ENCODE peak calls at places on chromosomes 12 and 14, in seven cellular contexts. X, T, J, E, O, M and Q are unnamed samples.

GRCh38 chr12:90896164-90896563 is 58.8 kb downstream of the CCER1 start:
- DNase-seq in X (no peak), T (no peak), J (no peak), E (no peak), O (no peak), M (no peak), Q (no peak)

GRCh38 chr14:24312736-24313507 is 1.6 kb downstream of the LTB4R start:
- DNase-seq in X (no peak), T (no peak), J (peak), E (peak), O (no peak), M (peak), Q (peak)

GRCh38 chr14:66143387-66144112 is 342.6 kb upstream of the CCDC196 start:
- DNase-seq in X (no peak), T (no peak), J (no peak), E (no peak), O (no peak), M (no peak), Q (no peak)

GRCh38 chr12:15273896-15274295 is 48.4 kb upstream of the PTPRO start:
- DNase-seq in X (no peak), T (no peak), J (peak), E (no peak), O (no peak), M (no peak), Q (no peak)

GRCh38 chr14:103472939-103473338 is 49.7 kb downstream of the CKB start:
- DNase-seq in X (no peak), T (no peak), J (no peak), E (no peak), O (no peak), M (no peak), Q (no peak)

GRCh38 chr12:49059385-49060232 is 985 bp downstream of the KMT2D start:
- DNase-seq in X (no peak), T (no peak), J (no peak), E (no peak), O (no peak), M (peak), Q (no peak)

GRCh38 chr12:20317554-20317953 is 50.8 kb upstream of the PDE3A start:
- DNase-seq in X (no peak), T (no peak), J (no peak), E (no peak), O (no peak), M (no peak), Q (no peak)

GRCh38 chr12:114092981-114093380 is 126.9 kb upstream of the RBM19 start:
- DNase-seq in X (no peak), T (no peak), J (no peak), E (no peak), O (no peak), M (no peak), Q (no peak)

GRCh38 chr14:94748667-94749347 is 21.1 kb downstream of the GSC start:
- DNase-seq in X (no peak), T (no peak), J (no peak), E (no peak), O (no peak), M (peak), Q (peak)

GRCh38 chr12:18696971-18697602 is 40.7 kb downstream of the PLCZ1 start:
- DNase-seq in X (no peak), T (no peak), J (no peak), E (no peak), O (no peak), M (no peak), Q (no peak)

GRCh38 chr12:58850826-58851225 is 69.5 kb downstream of the LRIG3 start:
- DNase-seq in X (no peak), T (no peak), J (no peak), E (no peak), O (no peak), M (no peak), Q (no peak)

GRCh38 chr12:107362960-107363359 is 269.6 kb upstream of the CRY1 start:
- DNase-seq in X (no peak), T (no peak), J (no peak), E (no peak), O (no peak), M (no peak), Q (no peak)

GRCh38 chr12:115466076-115466475 is 782.1 kb upstream of the TBX3 start:
- DNase-seq in X (no peak), T (no peak), J (no peak), E (no peak), O (no peak), M (no peak), Q (no peak)

GRCh38 chr12:97899529-97899928 is 436.9 kb downstream of the RMST start:
- DNase-seq in X (no peak), T (no peak), J (no peak), E (no peak), O (no peak), M (no peak), Q (no peak)

GRCh38 chr14:81341405-81342180 is 58.5 kb downstream of the STON2 start:
- DNase-seq in X (no peak), T (no peak), J (no peak), E (no peak), O (no peak), M (no peak), Q (no peak)

GRCh38 chr12:112705037-112705632 is 86.4 kb upstream of the RPH3A start:
- DNase-seq in X (no peak), T (no peak), J (no peak), E (no peak), O (no peak), M (no peak), Q (no peak)

GRCh38 chr12:118319627-118320026 is 53.1 kb downstream of the TAOK3 start:
- DNase-seq in X (no peak), T (no peak), J (no peak), E (no peak), O (no peak), M (no peak), Q (no peak)

GRCh38 chr12:122873540-122873939 is 22.4 kb downstream of the VPS37B start:
- DNase-seq in X (no peak), T (no peak), J (no peak), E (no peak), O (no peak), M (no peak), Q (no peak)

GRCh38 chr14:49770212-49770817 is 2.4 kb downstream of the KLHDC2 start:
- DNase-seq in X (no peak), T (no peak), J (no peak), E (no peak), O (no peak), M (no peak), Q (no peak)

GRCh38 chr12:112837629-112838191 is 46.2 kb downstream of the RPH3A start:
- DNase-seq in X (no peak), T (no peak), J (no peak), E (no peak), O (no peak), M (no peak), Q (no peak)

GRCh38 chr12:23628836-23629235 is 320.6 kb downstream of the SOX5 start:
- DNase-seq in X (no peak), T (no peak), J (no peak), E (no peak), O (no peak), M (no peak), Q (no peak)

GRCh38 chr14:102805454-102805891 is 28.2 kb downstream of the TRAF3 start:
- DNase-seq in X (no peak), T (no peak), J (peak), E (no peak), O (no peak), M (peak), Q (no peak)

GRCh38 chr14:22291406-22291805 is 297.6 kb downstream of the DAD1 start:
- DNase-seq in X (no peak), T (no peak), J (no peak), E (no peak), O (no peak), M (no peak), Q (no peak)

GRCh38 chr14:55477680-55478079 is 37.3 kb upstream of the TBPL2 start:
- DNase-seq in X (no peak), T (no peak), J (no peak), E (peak), O (no peak), M (no peak), Q (no peak)

GRCh38 chr12:13970803-13971202 is 10.6 kb downstream of the GRIN2B start:
- DNase-seq in X (no peak), T (no peak), J (no peak), E (no peak), O (no peak), M (no peak), Q (no peak)

GRCh38 chr14:55938249-55938791 is 179.9 kb upstream of the PELI2 start:
- DNase-seq in X (peak), T (no peak), J (peak), E (peak), O (no peak), M (no peak), Q (no peak)

GRCh38 chr14:62329427-62329826 is 567.2 kb downstream of the SNAPC1 start:
- DNase-seq in X (no peak), T (no peak), J (no peak), E (no peak), O (no peak), M (no peak), Q (no peak)

GRCh38 chr12:50243507-50243906 is 39.8 kb downstream of the LIMA1 start:
- DNase-seq in X (no peak), T (no peak), J (no peak), E (no peak), O (no peak), M (no peak), Q (no peak)

GRCh38 chr14:85366226-85366625 is 163.7 kb upstream of the FLRT2 start:
- DNase-seq in X (no peak), T (no peak), J (no peak), E (no peak), O (no peak), M (no peak), Q (no peak)

GRCh38 chr12:132637811-132638210 is 19.2 kb downstream of the P2RX2 start:
- DNase-seq in X (no peak), T (no peak), J (no peak), E (no peak), O (no peak), M (no peak), Q (no peak)

GRCh38 chr14:56752428-56752827 is 57.9 kb downstream of the OTX2 start:
- DNase-seq in X (no peak), T (no peak), J (no peak), E (no peak), O (no peak), M (no peak), Q (no peak)

GRCh38 chr12:125092872-125093680 is 27.8 kb downstream of the AACS start:
- DNase-seq in X (no peak), T (peak), J (no peak), E (peak), O (no peak), M (no peak), Q (no peak)

GRCh38 chr14:81366259-81366658 is 33.9 kb downstream of the STON2 start:
- DNase-seq in X (no peak), T (peak), J (no peak), E (no peak), O (no peak), M (no peak), Q (no peak)

GRCh38 chr12:14264777-14265176 is 100.7 kb upstream of the ATF7IP start:
- DNase-seq in X (no peak), T (no peak), J (peak), E (no peak), O (no peak), M (peak), Q (peak)

GRCh38 chr12:50061172-50061571 is 3.8 kb downstream of the ASIC1 start:
- DNase-seq in X (no peak), T (no peak), J (peak), E (no peak), O (no peak), M (no peak), Q (peak)

GRCh38 chr14:53109028-53109687 is 44.0 kb downstream of the DDHD1 start:
- DNase-seq in X (no peak), T (no peak), J (peak), E (no peak), O (no peak), M (peak), Q (peak)